ENCODE peak calls at places on chromosome 16, in six cellular contexts. K is left ventricle myocardium inferior, D is endothelial cell of umbilical vein, X is breast epithelium, M is ovary, U is AG09309. E is an unnamed sample.

GRCh38 chr16:4942481-4942880 is 5.5 kb upstream of the PPL start:
- DNase-seq in K (no peak), D (no peak), X (no peak), M (no peak), U (no peak), E (no peak)

GRCh38 chr16:12002447-12003006 is 26.0 kb downstream of the SNX29 start:
- DNase-seq in K (no peak), D (no peak), X (no peak), M (no peak), U (no peak), E (no peak)

GRCh38 chr16:88442811-88443576 is 10.1 kb upstream of the ZFPM1 start:
- DNase-seq in K (peak), D (peak), X (peak), M (peak), U (no peak), E (peak)

GRCh38 chr16:12061336-12062055 is 85.0 kb downstream of the SNX29 start:
- DNase-seq in K (no peak), D (no peak), X (no peak), M (no peak), U (no peak), E (no peak)

GRCh38 chr16:3171181-3171854 is 16.7 kb upstream of the OR1F1 start:
- DNase-seq in K (no peak), D (no peak), X (no peak), M (no peak), U (no peak), E (peak)

GRCh38 chr16:9539346-9539745 is 447.9 kb downstream of the HAPSTR1 start:
- DNase-seq in K (no peak), D (no peak), X (no peak), M (no peak), U (no peak), E (no peak)

GRCh38 chr16:87276091-87276561 is 41.1 kb downstream of the C16orf95 start:
- DNase-seq in K (no peak), D (peak), X (no peak), M (no peak), U (no peak), E (no peak)

GRCh38 chr16:74107795-74108610 is 188.6 kb upstream of the PSMD7 start:
- DNase-seq in K (no peak), D (peak), X (no peak), M (no peak), U (peak), E (peak)

GRCh38 chr16:68367034-68367433 is 56.2 kb downstream of the PRMT7 start:
- DNase-seq in K (no peak), D (peak), X (no peak), M (no peak), U (no peak), E (no peak)

GRCh38 chr16:63737633-63738032 is 1384.2 kb downstream of the CDH11 start:
- DNase-seq in K (no peak), D (no peak), X (no peak), M (no peak), U (no peak), E (no peak)

GRCh38 chr16:69003500-69003899 is 102.0 kb upstream of the HAS3 start:
- DNase-seq in K (no peak), D (no peak), X (no peak), M (no peak), U (no peak), E (no peak)

GRCh38 chr16:69838417-69838990 is 76.4 kb downstream of the WWP2 start:
- DNase-seq in K (peak), D (peak), X (no peak), M (no peak), U (no peak), E (no peak)

GRCh38 chr16:25257956-25258855 is 561 bp upstream of the ZKSCAN2 start:
- DNase-seq in K (peak), D (peak), X (peak), M (peak), U (peak), E (peak)

GRCh38 chr16:27033281-27033680 is 33.4 kb upstream of the C16orf82 start:
- DNase-seq in K (no peak), D (no peak), X (no peak), M (no peak), U (no peak), E (no peak)

GRCh38 chr16:3788711-3789374 is 71.5 kb upstream of the TRAP1 start:
- DNase-seq in K (no peak), D (no peak), X (no peak), M (no peak), U (no peak), E (no peak)

GRCh38 chr16:59688006-59688405 is 953.9 kb upstream of the GOT2 start:
- DNase-seq in K (no peak), D (no peak), X (no peak), M (no peak), U (no peak), E (no peak)

GRCh38 chr16:9048302-9048700 is 43.1 kb upstream of the HAPSTR1 start:
- DNase-seq in K (no peak), D (no peak), X (no peak), M (no peak), U (no peak), E (no peak)

GRCh38 chr16:11105038-11105903 is 150.7 kb downstream of the SOCS1 start:
- DNase-seq in K (no peak), D (peak), X (no peak), M (no peak), U (peak), E (peak)

GRCh38 chr16:28980929-28981328 is 3.9 kb upstream of the LAT start:
- DNase-seq in K (no peak), D (no peak), X (no peak), M (no peak), U (no peak), E (no peak)

GRCh38 chr16:54816471-54816870 is 114.2 kb upstream of the IRX5 start:
- DNase-seq in K (no peak), D (no peak), X (no peak), M (no peak), U (no peak), E (no peak)

GRCh38 chr16:60203525-60204124 is 1469.5 kb upstream of the GOT2 start:
- DNase-seq in K (no peak), D (peak), X (no peak), M (no peak), U (no peak), E (peak)

GRCh38 chr16:78002915-78003538 is 19.3 kb upstream of the CLEC3A start:
- DNase-seq in K (peak), D (peak), X (peak), M (peak), U (peak), E (peak)

GRCh38 chr16:11471548-11471947 is 115.2 kb downstream of the LITAF start:
- DNase-seq in K (no peak), D (no peak), X (no peak), M (no peak), U (no peak), E (no peak)

GRCh38 chr16:4667203-4667983 is 26.0 kb upstream of the NUDT16L1 start:
- DNase-seq in K (no peak), D (no peak), X (no peak), M (no peak), U (no peak), E (no peak)

GRCh38 chr16:14338969-14339368 is 267.9 kb downstream of the MRTFB start:
- DNase-seq in K (no peak), D (no peak), X (no peak), M (no peak), U (no peak), E (no peak)

GRCh38 chr16:14335297-14335696 is 264.2 kb downstream of the MRTFB start:
- DNase-seq in K (no peak), D (no peak), X (no peak), M (no peak), U (no peak), E (no peak)

GRCh38 chr16:14339694-14340093 is 268.6 kb downstream of the MRTFB start:
- DNase-seq in K (no peak), D (no peak), X (no peak), M (no peak), U (no peak), E (no peak)

GRCh38 chr16:14338236-14338635 is 267.1 kb downstream of the MRTFB start:
- DNase-seq in K (no peak), D (no peak), X (no peak), M (no peak), U (no peak), E (no peak)

DNA sequence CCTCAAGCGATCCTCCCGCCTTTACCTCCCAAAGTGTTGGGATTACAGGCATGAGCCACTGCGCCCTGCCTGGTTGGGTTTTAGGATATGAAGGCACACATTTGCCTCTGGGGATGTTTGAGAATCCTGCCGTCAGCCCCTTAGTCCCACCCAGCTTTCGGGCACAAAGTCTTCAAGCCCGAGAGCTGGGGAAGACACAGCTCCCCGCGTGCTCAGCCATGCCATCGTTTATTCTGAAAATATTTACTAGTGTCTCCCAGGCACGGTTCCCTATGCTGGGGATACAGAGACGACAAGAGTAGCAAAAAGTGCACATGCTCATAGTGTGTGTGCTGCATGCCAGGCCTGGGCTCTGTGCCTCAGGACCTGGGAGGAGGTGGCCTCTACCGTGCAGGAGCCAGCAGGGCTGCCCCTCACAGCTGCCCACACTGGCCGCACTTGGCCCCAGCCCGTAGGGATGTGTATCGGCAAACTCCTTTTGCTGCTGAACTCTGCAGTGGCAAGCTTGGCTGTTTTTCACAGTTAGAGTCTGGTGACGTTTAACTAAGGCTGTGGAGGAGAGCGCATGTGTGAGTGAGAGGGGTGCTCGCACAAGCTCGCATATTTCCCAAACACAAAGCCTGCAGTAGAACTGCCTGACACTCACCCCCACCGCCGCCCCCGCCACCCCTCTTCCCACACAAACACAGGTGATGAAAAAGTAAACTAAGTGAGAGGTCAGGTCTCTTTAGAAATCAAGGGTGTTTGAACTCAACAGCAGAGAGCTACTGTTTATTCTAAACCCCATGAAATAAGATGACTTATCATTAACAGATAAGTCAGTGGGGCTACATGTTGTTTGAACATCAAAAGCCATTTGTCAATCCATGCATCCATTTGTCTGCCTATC is 266.4 kb downstream of the MRTFB start:
- DNase-seq in K (no peak), D (no peak), X (no peak), M (peak), U (no peak), E (peak)
- H3K4me3 ChIP-seq in K (no peak), D (no peak), X (no peak), M (no peak), U (no peak), E (no peak)

GRCh38 chr16:50627419-50627818 is 53.7 kb downstream of the SNX20 start:
- DNase-seq in K (peak), D (no peak), X (no peak), M (peak), U (no peak), E (no peak)
- TF ChIP-seq CTCF in K (peak), D (no peak), X (peak), M (peak), U (peak), E (peak)

DNA sequence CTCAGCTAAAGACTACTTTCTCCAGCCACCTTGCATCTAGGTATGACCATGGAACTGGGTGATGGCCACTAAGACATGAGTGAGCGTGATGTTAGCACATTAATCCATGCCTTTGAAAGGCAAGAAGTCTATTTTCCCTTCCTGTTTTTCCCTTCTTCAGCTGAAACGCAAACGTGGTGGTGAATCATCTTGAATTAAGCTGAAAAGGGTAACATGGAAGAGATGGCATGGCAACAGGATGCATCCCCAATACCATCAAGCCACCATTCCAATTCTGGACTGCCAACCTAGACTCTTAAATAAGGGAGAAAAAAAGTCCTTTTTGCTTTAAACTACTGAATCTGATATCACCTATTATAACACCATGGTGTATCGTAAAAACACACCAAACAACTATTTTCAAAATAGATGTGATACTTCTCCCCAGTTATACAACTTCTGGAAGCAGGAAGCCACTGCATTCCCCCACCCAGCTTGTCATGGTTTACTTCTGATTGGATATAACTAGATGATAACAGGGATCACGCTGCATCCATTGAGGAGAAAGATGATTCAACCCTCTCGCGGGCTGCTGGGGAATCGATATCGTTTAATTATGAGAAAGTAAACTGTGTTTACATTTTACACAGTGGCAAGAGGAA is 368.6 kb downstream of the CDH13 start:
- DNase-seq in K (no peak), D (no peak), X (no peak), M (no peak), U (no peak), E (no peak)
- H3K4me3 ChIP-seq in K (peak), D (no peak), X (no peak), M (no peak), U (no peak), E (no peak)

GRCh38 chr16:20806168-20807050 is at the start of the genes ERI2 and REXO5:
- DNase-seq in K (peak), D (peak), X (peak), M (peak), U (peak), E (peak)
- TF ChIP-seq CTCF in K (peak), D (peak), X (peak), M (no peak), U (peak), E (peak)

GRCh38 chr16:1403036-1403435 is 11.5 kb downstream of the UNKL start:
- DNase-seq in K (no peak), D (no peak), X (no peak), M (no peak), U (no peak), E (no peak)

GRCh38 chr16:1412847-1413246 is 1.7 kb downstream of the UNKL start:
- DNase-seq in K (no peak), D (no peak), X (no peak), M (no peak), U (no peak), E (no peak)

GRCh38 chr16:1408171-1408837 is 6.2 kb downstream of the UNKL start:
- DNase-seq in K (peak), D (peak), X (peak), M (peak), U (peak), E (peak)

GRCh38 chr16:1403733-1404132 is 10.8 kb downstream of the UNKL start:
- DNase-seq in K (no peak), D (no peak), X (no peak), M (no peak), U (no peak), E (no peak)

DNA sequence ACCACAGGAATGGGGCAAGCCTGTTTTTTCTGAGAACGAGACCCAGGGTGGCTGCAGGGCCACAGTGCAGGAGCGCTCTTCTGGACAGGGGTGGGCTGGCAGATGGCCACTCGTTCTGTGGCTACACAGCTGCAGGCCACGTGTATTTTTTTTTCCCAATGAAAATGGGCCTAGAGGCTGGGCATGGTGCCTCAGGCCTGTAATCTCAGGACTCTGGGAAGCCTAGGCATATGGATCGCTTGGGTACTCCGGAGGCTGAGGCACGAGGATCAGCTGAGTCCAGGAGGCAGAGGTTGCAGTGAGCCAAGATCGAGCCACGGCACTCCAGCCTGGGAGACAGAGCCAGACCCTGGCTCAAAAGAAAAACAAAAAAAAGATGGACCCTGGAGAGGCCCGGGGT is 6.8 kb downstream of the UNKL start:
- DNase-seq in K (no peak), D (no peak), X (no peak), M (peak), U (no peak), E (peak)
- H3K4me3 ChIP-seq in K (peak), D (no peak), X (peak), M (peak), U (peak), E (peak)

GRCh38 chr16:89867918-89868317 is 5.5 kb upstream of the TCF25 start:
- DNase-seq in K (no peak), D (no peak), X (no peak), M (no peak), U (no peak), E (no peak)
- TF ChIP-seq CTCF in K (no peak), D (no peak), X (no peak), M (no peak), U (no peak), E (no peak)

DNA sequence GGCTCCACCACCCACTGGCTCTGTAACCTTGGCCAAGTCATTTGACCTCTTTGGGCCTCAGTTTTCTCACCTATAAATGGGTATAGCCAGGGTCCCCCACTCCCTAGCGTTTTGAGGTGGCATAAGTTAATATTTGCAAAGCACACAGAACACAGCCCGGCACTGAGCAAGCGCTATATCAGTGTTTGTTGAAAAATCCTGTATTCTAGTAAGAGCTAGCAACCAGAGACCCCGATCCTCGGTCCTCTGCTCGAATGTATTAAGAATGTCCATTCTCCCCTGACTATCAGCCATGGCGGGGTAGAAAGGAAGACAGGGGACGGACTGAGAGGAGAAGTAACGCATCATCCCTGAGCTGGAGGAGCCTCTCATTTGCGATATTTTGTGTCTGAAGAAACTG is 131.2 kb downstream of the IRF8 start:
- DNase-seq in K (no peak), D (no peak), X (peak), M (peak), U (no peak), E (no peak)
- H3K4me3 ChIP-seq in K (no peak), D (no peak), X (no peak), M (no peak), U (no peak), E (no peak)

DNA sequence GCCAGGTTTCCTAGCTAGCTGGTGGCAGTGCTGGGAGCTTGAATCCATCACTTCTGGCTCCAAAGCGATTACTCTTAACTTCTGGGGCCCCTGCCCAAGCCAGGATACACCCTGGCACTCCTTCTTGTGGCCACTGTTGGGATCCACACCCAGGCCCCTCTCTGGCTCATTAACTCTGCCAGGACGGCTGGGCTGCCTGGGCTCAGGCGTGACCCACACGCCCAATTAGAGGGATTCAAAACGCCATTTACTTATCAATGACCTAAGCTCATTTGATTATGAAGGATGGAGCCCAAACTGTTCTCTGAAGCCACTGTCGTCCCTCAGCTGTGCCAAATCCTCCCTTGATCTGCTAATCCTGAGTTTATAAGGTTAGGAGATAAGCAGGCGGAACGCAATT is 79.7 kb upstream of the BRD7 start:
- DNase-seq in K (no peak), D (no peak), X (peak), M (no peak), U (no peak), E (no peak)
- TF ChIP-seq CTCF in K (no peak), D (no peak), X (no peak), M (no peak), U (no peak), E (no peak)

DNA sequence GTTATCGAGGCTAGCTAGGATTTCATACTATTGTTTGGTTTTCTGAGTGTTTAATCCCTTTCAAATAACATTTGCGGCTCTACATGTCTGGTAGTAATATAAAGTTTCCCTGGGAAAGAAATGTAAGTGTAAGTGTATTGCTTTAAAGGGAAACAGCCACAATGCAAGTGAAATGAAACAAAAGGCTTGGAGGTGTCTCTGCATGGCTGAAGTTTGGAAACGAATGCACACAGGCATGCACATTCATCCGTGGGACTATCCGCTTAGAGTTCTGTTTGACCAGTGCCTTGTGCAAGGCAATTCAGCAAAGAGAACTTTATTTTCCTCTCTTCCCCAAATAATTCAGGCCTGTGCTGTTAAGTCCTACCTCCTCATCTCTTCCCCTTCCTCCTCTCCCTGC is 56.1 kb upstream of the MRTFB start:
- DNase-seq in K (no peak), D (no peak), X (no peak), M (no peak), U (no peak), E (no peak)
- H3K4me3 ChIP-seq in K (peak), D (no peak), X (peak), M (no peak), U (no peak), E (peak)

E was measured in foreskin fibroblast.